ENCODE peak calls at places on chromosomes 11 and 22, in seven cellular contexts. Y is stomach, K is right lobe of liver, I is colonic mucosa, R is IMR-90, C is AG04450, A is MM.1S. Q is an unnamed sample.

GRCh38 chr11:127066426-127067090 is 66.0 kb upstream of the KIRREL3 start:
- DNase-seq in K (no peak), Y (no peak), I (no peak), R (no peak), A (no peak), C (no peak), Q (no peak)

GRCh38 chr11:120209750-120210650 is 832 bp upstream of the OAF start:
- DNase-seq in Y (no peak), A (no peak), I (no peak), R (no peak), K (no peak), C (no peak), Q (no peak)

GRCh38 chr11:122853971-122854446 is 15.7 kb downstream of the CRTAM start:
- DNase-seq in C (peak), A (peak), I (peak), K (no peak), Y (no peak), R (peak), Q (peak)

GRCh38 chr11:110505514-110506284 is 76.0 kb downstream of the FDX1 start:
- DNase-seq in Y (no peak), R (no peak), C (no peak), K (no peak), A (no peak), I (no peak), Q (no peak)

GRCh38 chr11:31641477-31642062 is 132.0 kb downstream of the ELP4 start:
- DNase-seq in K (peak), R (peak), A (no peak), I (peak), C (no peak), Y (peak), Q (no peak)

GRCh38 chr11:73312806-73313403 is 4.8 kb downstream of the ARHGEF17 start:
- DNase-seq in C (no peak), R (peak), Y (no peak), I (no peak), A (no peak), K (no peak), Q (no peak)

GRCh38 chr11:113556036-113556435 is 80.8 kb upstream of the DRD2 start:
- DNase-seq in A (no peak), Y (no peak), K (no peak), I (no peak), R (no peak), C (no peak), Q (no peak)

GRCh38 chr11:85772700-85773099 is 38.2 kb downstream of the SYTL2 start:
- DNase-seq in C (peak), A (no peak), K (no peak), Y (no peak), I (no peak), R (peak), Q (no peak)

GRCh38 chr11:119666463-119667131 is 62.4 kb downstream of the NECTIN1 start:
- DNase-seq in K (peak), R (peak), C (peak), I (peak), A (peak), Y (peak), Q (peak)

GRCh38 chr11:134358853-134359490 is 27.2 kb downstream of the GLB1L2 start:
- DNase-seq in C (no peak), Y (no peak), K (no peak), I (no peak), A (no peak), R (no peak), Q (no peak)

GRCh38 chr22:48257690-48258065 is 1495.2 kb downstream of the TBC1D22A start:
- DNase-seq in I (no peak), K (no peak), C (no peak), A (no peak), R (no peak), Y (no peak), Q (no peak)

GRCh38 chr11:28730889-28731288 is 622.7 kb downstream of the METTL15 start:
- DNase-seq in K (no peak), I (no peak), R (no peak), Y (no peak), A (peak), C (no peak), Q (no peak)

GRCh38 chr11:3944198-3944597 is 88.7 kb downstream of the STIM1 start:
- DNase-seq in I (no peak), R (no peak), A (no peak), Y (no peak), C (no peak), K (no peak), Q (no peak)

GRCh38 chr11:19712281-19713220 is at the start of gene NAV2:
- DNase-seq in A (peak), C (peak), K (peak), Y (peak), I (peak), R (peak), Q (peak)

GRCh38 chr22:19703869-19704268 is 10.4 kb upstream of the SEPTIN5 start:
- DNase-seq in A (no peak), C (no peak), I (no peak), R (no peak), Y (no peak), K (peak), Q (no peak)

GRCh38 chr11:118618991-118619375 is 11.6 kb downstream of the PHLDB1 start:
- DNase-seq in I (no peak), K (no peak), R (peak), A (no peak), C (no peak), Y (no peak), Q (no peak)

GRCh38 chr22:42170946-42171345 is 40.3 kb upstream of the CYP2D6 start:
- DNase-seq in C (no peak), A (no peak), I (no peak), Y (no peak), R (no peak), K (no peak), Q (no peak)

GRCh38 chr22:45159652-45160462 is 3.9 kb upstream of the NUP50 start:
- DNase-seq in A (no peak), Y (peak), I (peak), K (no peak), R (peak), C (no peak), Q (no peak)

GRCh38 chr11:96664108-96664507 is 274.3 kb downstream of the JRKL start:
- DNase-seq in R (no peak), A (no peak), C (no peak), I (no peak), Y (no peak), K (no peak), Q (no peak)

GRCh38 chr22:41668971-41669911 is 19.4 kb downstream of the SNU13 start:
- DNase-seq in K (no peak), I (no peak), R (peak), A (no peak), C (peak), Y (no peak), Q (no peak)

GRCh38 chr11:125773516-125773915 is 5.1 kb downstream of the PATE2 start:
- DNase-seq in I (no peak), R (no peak), Y (no peak), C (no peak), K (no peak), A (no peak), Q (no peak)

GRCh38 chr11:16000065-16000464 is 356.3 kb downstream of the SOX6 start:
- DNase-seq in I (no peak), A (no peak), R (peak), C (peak), Y (no peak), K (no peak), Q (no peak)

GRCh38 chr11:120217941-120218694 is 7.3 kb downstream of the OAF start:
- DNase-seq in R (no peak), I (no peak), K (peak), Y (peak), C (no peak), A (no peak), Q (no peak)

GRCh38 chr11:103953797-103954495 is 82.5 kb upstream of the DDI1 start:
- DNase-seq in A (no peak), Y (no peak), K (no peak), R (no peak), C (no peak), I (no peak), Q (no peak)

GRCh38 chr11:84384637-84385227 is 1098.6 kb upstream of the CCDC90B start:
- DNase-seq in Y (peak), C (peak), K (peak), R (peak), I (peak), A (peak), Q (no peak)

GRCh38 chr11:63915961-63916836 is 765 bp downstream of the RCOR2 start:
- DNase-seq in R (no peak), I (peak), Y (peak), C (no peak), K (no peak), A (no peak), Q (no peak)

GRCh38 chr11:118892964-118893363 is 9.3 kb downstream of the CXCR5 start:
- DNase-seq in K (no peak), C (no peak), A (no peak), I (no peak), Y (no peak), R (no peak), Q (no peak)

GRCh38 chr11:72483412-72484186 is 49.3 kb upstream of the CLPB start:
- DNase-seq in I (peak), R (peak), A (peak), Y (no peak), K (no peak), C (no peak), Q (no peak)

GRCh38 chr22:17542452-17542851 is 20.8 kb upstream of the SLC25A18 start:
- DNase-seq in C (no peak), A (no peak), K (no peak), R (no peak), I (no peak), Y (no peak), Q (no peak)

GRCh38 chr11:73538381-73538872 is 59.5 kb downstream of the FAM168A start:
- DNase-seq in R (no peak), Y (no peak), C (no peak), K (no peak), I (no peak), A (peak), Q (peak)

GRCh38 chr11:122634507-122634906 is 21.0 kb upstream of the UBASH3B start:
- DNase-seq in C (no peak), A (no peak), K (no peak), R (peak), Y (peak), I (peak), Q (no peak)

GRCh38 chr11:20164152-20164551 is 3.9 kb upstream of the DBX1 start:
- DNase-seq in C (no peak), A (no peak), I (no peak), Y (no peak), R (no peak), K (no peak), Q (no peak)

GRCh38 chr11:73170140-73170539 is 28.0 kb upstream of the FCHSD2 start:
- DNase-seq in C (no peak), K (no peak), I (no peak), A (no peak), R (no peak), Y (no peak), Q (no peak)

GRCh38 chr11:110126936-110127335 is 33.7 kb downstream of the ZC3H12C start:
- DNase-seq in A (no peak), C (no peak), Y (no peak), I (no peak), R (no peak), K (no peak), Q (no peak)

GRCh38 chr11:76524919-76525318 is 80.1 kb downstream of the EMSY start:
- DNase-seq in Y (peak), I (peak), C (no peak), K (no peak), A (no peak), R (peak), Q (no peak)

GRCh38 chr11:125272092-125272491 is 107.5 kb downstream of the PKNOX2 start:
- DNase-seq in K (no peak), I (no peak), Y (no peak), A (no peak), C (no peak), R (peak), Q (no peak)

GRCh38 chr11:110356769-110357671 is 60.6 kb upstream of the RDX start:
- DNase-seq in I (no peak), Y (no peak), K (no peak), A (no peak), C (no peak), R (peak), Q (no peak)

GRCh38 chr11:118497831-118498230 is 29.4 kb upstream of the TTC36 start:
- DNase-seq in C (no peak), R (peak), I (no peak), K (no peak), A (no peak), Y (no peak), Q (no peak)

GRCh38 chr11:62547691-62548281 is 1.2 kb upstream of the AHNAK start:
- DNase-seq in Y (peak), A (no peak), C (no peak), R (no peak), K (peak), I (peak), Q (no peak)
- H3K4me3 ChIP-seq in Y (peak), A (no peak), C (peak), R (peak), K (peak), I (peak), Q (peak)

GRCh38 chr11:12143461-12144258 is 33.3 kb downstream of the MICAL2 start:
- DNase-seq in Y (no peak), A (no peak), R (no peak), C (no peak), K (no peak), I (peak), Q (no peak)

GRCh38 chr11:12142909-12143308 is 32.5 kb downstream of the MICAL2 start:
- DNase-seq in C (no peak), A (no peak), K (no peak), R (no peak), Y (no peak), I (no peak), Q (no peak)

GRCh38 chr11:12142179-12142578 is 31.8 kb downstream of the MICAL2 start:
- DNase-seq in I (no peak), K (no peak), Y (no peak), C (no peak), R (no peak), A (no peak), Q (no peak)

GRCh38 chr11:12141283-12141682 is 30.9 kb downstream of the MICAL2 start:
- DNase-seq in R (no peak), K (no peak), A (peak), C (no peak), Y (no peak), I (no peak), Q (peak)

GRCh38 chr11:12144306-12145174 is 34.1 kb downstream of the MICAL2 start:
- DNase-seq in C (no peak), I (no peak), R (no peak), A (no peak), K (no peak), Y (peak), Q (no peak)
- H3K27ac ChIP-seq in C (peak), I (peak), R (peak), A (no peak), K (no peak), Y (peak), Q (no peak)

DNA sequence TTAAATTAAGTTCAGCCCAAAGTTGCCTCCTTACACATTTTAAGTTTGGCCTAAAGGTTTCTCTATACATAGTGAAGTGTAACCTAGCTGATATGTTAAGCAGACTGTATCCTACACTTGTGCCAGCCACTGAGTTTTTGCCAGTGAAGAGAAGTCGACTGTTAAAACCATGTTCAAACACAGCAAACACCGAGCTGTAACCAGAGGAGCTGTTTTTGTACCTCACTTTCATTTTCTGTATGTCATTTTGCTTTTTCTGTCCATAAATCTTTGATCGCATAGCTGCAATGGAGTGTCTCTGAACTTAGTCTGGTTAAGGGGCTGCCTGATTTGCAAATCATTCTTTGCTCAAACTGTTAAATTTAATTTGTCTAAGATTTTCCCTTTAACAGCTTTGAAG is 403.7 kb downstream of the LUZP2 start:
- DNase-seq in Y (no peak), I (no peak), R (peak), C (no peak), A (peak), K (no peak), Q (no peak)
- H3K4me3 ChIP-seq in Y (no peak), I (no peak), R (peak), C (no peak), A (peak), K (peak), Q (no peak)

DNA sequence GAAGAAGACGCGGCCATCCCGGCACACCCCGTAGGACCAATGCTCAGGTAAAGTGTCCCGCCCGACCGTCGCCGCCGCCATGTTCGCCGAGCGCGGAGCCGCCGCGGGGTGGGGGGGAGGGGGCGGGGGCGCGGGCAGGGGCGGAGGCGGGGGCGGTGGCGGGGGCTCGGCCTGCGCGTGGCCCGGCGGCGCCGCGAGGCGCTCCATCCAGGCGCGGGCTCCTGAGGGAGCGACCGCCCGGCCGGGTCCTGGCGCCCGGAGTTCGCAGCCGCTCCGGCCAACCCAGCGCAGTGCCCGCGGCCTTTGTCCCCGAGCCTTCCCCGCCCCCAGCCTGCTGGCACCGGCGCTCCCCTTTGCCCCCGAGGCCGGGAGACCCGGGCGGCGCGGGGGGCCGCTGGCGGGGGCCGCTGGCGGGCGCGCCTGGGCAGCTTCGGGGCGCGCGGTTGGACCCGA is at the start of gene PLEKHA7:
- DNase-seq in R (no peak), Y (peak), A (no peak), K (peak), I (peak), C (no peak), Q (no peak)
- H3K27ac ChIP-seq in R (no peak), Y (peak), A (peak), K (peak), I (peak), C (no peak), Q (no peak)

GRCh38 chr11:6390718-6391547 is 659 bp downstream of the SMPD1 start:
- DNase-seq in Y (no peak), I (no peak), C (no peak), K (no peak), R (no peak), A (no peak), Q (no peak)

GRCh38 chr11:6388747-6389146 is 1.5 kb upstream of the SMPD1 start:
- DNase-seq in Y (no peak), C (no peak), K (no peak), A (no peak), R (no peak), I (no peak), Q (no peak)

GRCh38 chr11:6393989-6394670 is 3.9 kb downstream of the SMPD1 start:
- DNase-seq in Y (no peak), I (no peak), C (no peak), R (no peak), K (no peak), A (no peak), Q (no peak)

GRCh38 chr11:6389921-6390717 is at the start of gene SMPD1:
- DNase-seq in K (peak), R (peak), C (peak), Y (peak), I (peak), A (peak), Q (peak)

DNA sequence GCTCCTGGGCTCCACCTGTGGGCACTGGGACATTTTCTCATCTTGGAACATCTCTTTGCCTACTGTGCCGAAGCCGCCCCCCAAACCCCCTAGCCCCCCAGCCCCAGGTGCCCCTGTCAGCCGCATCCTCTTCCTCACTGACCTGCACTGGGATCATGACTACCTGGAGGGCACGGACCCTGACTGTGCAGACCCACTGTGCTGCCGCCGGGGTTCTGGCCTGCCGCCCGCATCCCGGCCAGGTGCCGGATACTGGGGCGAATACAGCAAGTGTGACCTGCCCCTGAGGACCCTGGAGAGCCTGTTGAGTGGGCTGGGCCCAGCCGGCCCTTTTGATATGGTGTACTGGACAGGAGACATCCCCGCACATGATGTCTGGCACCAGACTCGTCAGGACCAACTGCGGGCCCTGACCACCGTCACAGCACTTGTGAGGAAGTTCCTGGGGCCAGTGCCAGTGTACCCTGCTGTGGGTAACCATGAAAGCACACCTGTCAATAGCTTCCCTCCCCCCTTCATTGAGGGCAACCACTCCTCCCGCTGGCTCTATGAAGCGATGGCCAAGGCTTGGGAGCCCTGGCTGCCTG is 1.4 kb downstream of the SMPD1 start:
- DNase-seq in C (no peak), R (no peak), I (no peak), A (no peak), Y (no peak), K (no peak), Q (no peak)
- H3K4me3 ChIP-seq in C (peak), R (peak), I (peak), A (no peak), Y (peak), K (peak), Q (peak)

DNA sequence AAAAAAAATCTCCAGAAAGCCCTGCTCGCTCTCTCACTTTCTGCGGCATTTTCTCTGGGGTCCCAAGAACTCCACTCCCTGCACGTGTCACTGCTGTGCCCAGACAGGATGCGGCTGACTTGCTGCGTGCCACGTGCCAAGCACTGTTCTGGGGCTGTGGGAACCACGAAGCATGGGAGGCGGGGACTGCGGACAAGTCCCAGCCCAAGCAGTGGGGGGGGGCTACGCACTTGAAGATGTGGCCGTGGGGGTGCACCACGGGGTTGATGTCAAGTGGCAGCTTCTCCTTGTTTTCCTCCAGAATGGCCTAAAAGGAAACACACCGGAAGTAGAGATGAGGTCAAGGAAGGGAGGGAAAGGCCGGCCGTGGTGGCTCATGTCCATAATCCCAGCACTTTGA is 10.8 kb downstream of the TTLL12 start:
- DNase-seq in K (no peak), A (no peak), C (no peak), Y (no peak), I (no peak), R (no peak), Q (no peak)
- H3K27ac ChIP-seq in K (no peak), A (no peak), C (no peak), Y (no peak), I (no peak), R (no peak), Q (no peak)

DNA sequence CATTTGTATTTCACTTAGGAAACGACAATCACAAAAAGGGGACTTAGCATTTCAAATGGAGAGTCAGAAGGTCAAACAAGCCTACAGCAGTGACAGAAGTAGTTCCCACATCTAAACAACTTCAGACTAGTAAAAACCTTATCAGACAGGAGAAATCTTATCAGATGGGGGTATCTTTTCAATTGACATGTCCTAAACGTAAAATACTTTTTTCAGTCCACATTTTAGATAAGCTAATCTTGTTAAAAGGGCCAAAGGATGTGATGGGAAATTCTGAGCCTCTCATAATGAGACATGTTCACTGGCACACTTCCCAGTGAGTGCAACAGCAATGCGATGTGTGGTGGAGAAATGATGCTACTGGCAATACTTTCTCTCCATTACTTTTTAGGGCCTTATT is 2.4 kb downstream of the MAPK1 start:
- DNase-seq in K (no peak), I (peak), A (no peak), C (peak), Y (peak), R (peak), Q (no peak)
- H3K4me3 ChIP-seq in K (no peak), I (no peak), A (no peak), C (no peak), Y (peak), R (no peak), Q (peak)